ENCODE peak calls at places on chromosomes 16 and 17, in nine cellular contexts. One of them, this sample, is unnamed.

GRCh38 chr16:49457196-49457595 is 83.6 kb downstream of the C16orf78 start:
- DNase-seq in activated CD4-positive, alpha-beta memory T cell treated with anti-CD3 and anti-CD28 coated beads for 36 hours: no peak
- DNase-seq in HT1080: no peak
- DNase-seq in mucosa of descending colon: no peak
- DNase-seq in fibroblast of gingiva: no peak
- DNase-seq in stimulated activated CD8-positive, alpha-beta memory T cell treated with anti-CD3 and anti-CD28 coated beads, Interleukin-12 subunit alpha, Interleukin-12 subunit beta, amount 100 ng/mL, for 4 hours: no peak
- DNase-seq in heart left ventricle: no peak
- DNase-seq in dorsolateral prefrontal cortex: no peak
- DNase-seq in ACHN: no peak
- DNase-seq in this sample: peak

GRCh38 chr17:49015179-49015923 is 18.2 kb downstream of the IGF2BP1 start:
- DNase-seq in activated CD4-positive, alpha-beta memory T cell treated with anti-CD3 and anti-CD28 coated beads for 36 hours: no peak
- DNase-seq in HT1080: no peak
- DNase-seq in mucosa of descending colon: no peak
- DNase-seq in fibroblast of gingiva: no peak
- DNase-seq in stimulated activated CD8-positive, alpha-beta memory T cell treated with anti-CD3 and anti-CD28 coated beads, Interleukin-12 subunit alpha, Interleukin-12 subunit beta, amount 100 ng/mL, for 4 hours: no peak
- DNase-seq in heart left ventricle: no peak
- DNase-seq in dorsolateral prefrontal cortex: no peak
- DNase-seq in ACHN: no peak
- DNase-seq in this sample: no peak

GRCh38 chr17:43212641-43213490 is 1.2 kb downstream of the TMEM106A start:
- DNase-seq in activated CD4-positive, alpha-beta memory T cell treated with anti-CD3 and anti-CD28 coated beads for 36 hours: peak
- DNase-seq in HT1080: no peak
- DNase-seq in mucosa of descending colon: no peak
- DNase-seq in fibroblast of gingiva: no peak
- DNase-seq in stimulated activated CD8-positive, alpha-beta memory T cell treated with anti-CD3 and anti-CD28 coated beads, Interleukin-12 subunit alpha, Interleukin-12 subunit beta, amount 100 ng/mL, for 4 hours: no peak
- DNase-seq in heart left ventricle: no peak
- DNase-seq in dorsolateral prefrontal cortex: no peak
- DNase-seq in ACHN: no peak
- DNase-seq in this sample: no peak

GRCh38 chr16:55082594-55082982 is 151.9 kb downstream of the IRX5 start:
- DNase-seq in activated CD4-positive, alpha-beta memory T cell treated with anti-CD3 and anti-CD28 coated beads for 36 hours: no peak
- DNase-seq in HT1080: no peak
- DNase-seq in mucosa of descending colon: no peak
- DNase-seq in fibroblast of gingiva: no peak
- DNase-seq in stimulated activated CD8-positive, alpha-beta memory T cell treated with anti-CD3 and anti-CD28 coated beads, Interleukin-12 subunit alpha, Interleukin-12 subunit beta, amount 100 ng/mL, for 4 hours: no peak
- DNase-seq in heart left ventricle: no peak
- DNase-seq in dorsolateral prefrontal cortex: no peak
- DNase-seq in ACHN: no peak
- DNase-seq in this sample: no peak

GRCh38 chr17:61221181-61221580 is 178.5 kb upstream of the TBX2 start:
- DNase-seq in activated CD4-positive, alpha-beta memory T cell treated with anti-CD3 and anti-CD28 coated beads for 36 hours: no peak
- DNase-seq in HT1080: no peak
- DNase-seq in mucosa of descending colon: no peak
- DNase-seq in fibroblast of gingiva: no peak
- DNase-seq in stimulated activated CD8-positive, alpha-beta memory T cell treated with anti-CD3 and anti-CD28 coated beads, Interleukin-12 subunit alpha, Interleukin-12 subunit beta, amount 100 ng/mL, for 4 hours: no peak
- DNase-seq in heart left ventricle: no peak
- DNase-seq in dorsolateral prefrontal cortex: no peak
- DNase-seq in ACHN: no peak
- DNase-seq in this sample: no peak

GRCh38 chr17:43169561-43170139 is 1.4 kb upstream of the NBR1 start:
- DNase-seq in activated CD4-positive, alpha-beta memory T cell treated with anti-CD3 and anti-CD28 coated beads for 36 hours: peak
- DNase-seq in HT1080: no peak
- DNase-seq in mucosa of descending colon: peak
- DNase-seq in fibroblast of gingiva: peak
- DNase-seq in stimulated activated CD8-positive, alpha-beta memory T cell treated with anti-CD3 and anti-CD28 coated beads, Interleukin-12 subunit alpha, Interleukin-12 subunit beta, amount 100 ng/mL, for 4 hours: no peak
- DNase-seq in heart left ventricle: peak
- DNase-seq in dorsolateral prefrontal cortex: no peak
- DNase-seq in ACHN: no peak
- DNase-seq in this sample: peak

GRCh38 chr17:75102385-75102821 is 7.4 kb upstream of the ARMC7 start:
- DNase-seq in activated CD4-positive, alpha-beta memory T cell treated with anti-CD3 and anti-CD28 coated beads for 36 hours: no peak
- DNase-seq in HT1080: no peak
- DNase-seq in mucosa of descending colon: peak
- DNase-seq in fibroblast of gingiva: no peak
- DNase-seq in stimulated activated CD8-positive, alpha-beta memory T cell treated with anti-CD3 and anti-CD28 coated beads, Interleukin-12 subunit alpha, Interleukin-12 subunit beta, amount 100 ng/mL, for 4 hours: no peak
- DNase-seq in heart left ventricle: no peak
- DNase-seq in dorsolateral prefrontal cortex: no peak
- DNase-seq in ACHN: no peak
- DNase-seq in this sample: no peak

GRCh38 chr17:8173056-8173870 is 2.9 kb downstream of the TMEM107 start:
- DNase-seq in activated CD4-positive, alpha-beta memory T cell treated with anti-CD3 and anti-CD28 coated beads for 36 hours: peak
- DNase-seq in HT1080: peak
- DNase-seq in mucosa of descending colon: peak
- DNase-seq in fibroblast of gingiva: peak
- DNase-seq in stimulated activated CD8-positive, alpha-beta memory T cell treated with anti-CD3 and anti-CD28 coated beads, Interleukin-12 subunit alpha, Interleukin-12 subunit beta, amount 100 ng/mL, for 4 hours: no peak
- DNase-seq in heart left ventricle: peak
- DNase-seq in dorsolateral prefrontal cortex: peak
- DNase-seq in ACHN: peak
- DNase-seq in this sample: peak

GRCh38 chr17:28570716-28571254 is 539 bp downstream of the PIGS start:
- DNase-seq in activated CD4-positive, alpha-beta memory T cell treated with anti-CD3 and anti-CD28 coated beads for 36 hours: peak
- DNase-seq in HT1080: no peak
- DNase-seq in mucosa of descending colon: peak
- DNase-seq in fibroblast of gingiva: no peak
- DNase-seq in stimulated activated CD8-positive, alpha-beta memory T cell treated with anti-CD3 and anti-CD28 coated beads, Interleukin-12 subunit alpha, Interleukin-12 subunit beta, amount 100 ng/mL, for 4 hours: peak
- DNase-seq in heart left ventricle: peak
- DNase-seq in dorsolateral prefrontal cortex: no peak
- DNase-seq in ACHN: peak
- DNase-seq in this sample: peak

GRCh38 chr16:88593489-88593888 is 23.3 kb downstream of the ZC3H18 start:
- DNase-seq in activated CD4-positive, alpha-beta memory T cell treated with anti-CD3 and anti-CD28 coated beads for 36 hours: no peak
- DNase-seq in HT1080: no peak
- DNase-seq in mucosa of descending colon: no peak
- DNase-seq in fibroblast of gingiva: no peak
- DNase-seq in stimulated activated CD8-positive, alpha-beta memory T cell treated with anti-CD3 and anti-CD28 coated beads, Interleukin-12 subunit alpha, Interleukin-12 subunit beta, amount 100 ng/mL, for 4 hours: no peak
- DNase-seq in heart left ventricle: peak
- DNase-seq in dorsolateral prefrontal cortex: peak
- DNase-seq in ACHN: no peak
- DNase-seq in this sample: no peak

GRCh38 chr16:68091604-68092261 is 6.6 kb downstream of the NFATC3 start:
- DNase-seq in activated CD4-positive, alpha-beta memory T cell treated with anti-CD3 and anti-CD28 coated beads for 36 hours: no peak
- DNase-seq in HT1080: peak
- DNase-seq in mucosa of descending colon: no peak
- DNase-seq in fibroblast of gingiva: peak
- DNase-seq in stimulated activated CD8-positive, alpha-beta memory T cell treated with anti-CD3 and anti-CD28 coated beads, Interleukin-12 subunit alpha, Interleukin-12 subunit beta, amount 100 ng/mL, for 4 hours: no peak
- DNase-seq in heart left ventricle: no peak
- DNase-seq in dorsolateral prefrontal cortex: no peak
- DNase-seq in ACHN: peak
- DNase-seq in this sample: no peak

GRCh38 chr17:6079155-6079554 is 9.0 kb downstream of the WSCD1 start:
- DNase-seq in activated CD4-positive, alpha-beta memory T cell treated with anti-CD3 and anti-CD28 coated beads for 36 hours: no peak
- DNase-seq in HT1080: no peak
- DNase-seq in mucosa of descending colon: no peak
- DNase-seq in fibroblast of gingiva: no peak
- DNase-seq in stimulated activated CD8-positive, alpha-beta memory T cell treated with anti-CD3 and anti-CD28 coated beads, Interleukin-12 subunit alpha, Interleukin-12 subunit beta, amount 100 ng/mL, for 4 hours: no peak
- DNase-seq in heart left ventricle: no peak
- DNase-seq in dorsolateral prefrontal cortex: peak
- DNase-seq in ACHN: no peak
- DNase-seq in this sample: no peak

GRCh38 chr16:70396209-70396904 is 42.5 kb downstream of the ST3GAL2 start:
- DNase-seq in activated CD4-positive, alpha-beta memory T cell treated with anti-CD3 and anti-CD28 coated beads for 36 hours: no peak
- DNase-seq in HT1080: no peak
- DNase-seq in mucosa of descending colon: peak
- DNase-seq in fibroblast of gingiva: no peak
- DNase-seq in stimulated activated CD8-positive, alpha-beta memory T cell treated with anti-CD3 and anti-CD28 coated beads, Interleukin-12 subunit alpha, Interleukin-12 subunit beta, amount 100 ng/mL, for 4 hours: no peak
- DNase-seq in heart left ventricle: no peak
- DNase-seq in dorsolateral prefrontal cortex: no peak
- DNase-seq in ACHN: no peak
- DNase-seq in this sample: no peak

GRCh38 chr17:38851434-38851833 is 2.1 kb downstream of the RPL23 start:
- DNase-seq in activated CD4-positive, alpha-beta memory T cell treated with anti-CD3 and anti-CD28 coated beads for 36 hours: no peak
- DNase-seq in HT1080: no peak
- DNase-seq in mucosa of descending colon: no peak
- DNase-seq in fibroblast of gingiva: no peak
- DNase-seq in stimulated activated CD8-positive, alpha-beta memory T cell treated with anti-CD3 and anti-CD28 coated beads, Interleukin-12 subunit alpha, Interleukin-12 subunit beta, amount 100 ng/mL, for 4 hours: no peak
- DNase-seq in heart left ventricle: no peak
- DNase-seq in dorsolateral prefrontal cortex: no peak
- DNase-seq in ACHN: no peak
- DNase-seq in this sample: no peak

GRCh38 chr17:29007456-29008455 is 1.9 kb upstream of the SEZ6 start:
- DNase-seq in activated CD4-positive, alpha-beta memory T cell treated with anti-CD3 and anti-CD28 coated beads for 36 hours: no peak
- DNase-seq in HT1080: peak
- DNase-seq in mucosa of descending colon: no peak
- DNase-seq in fibroblast of gingiva: no peak
- DNase-seq in stimulated activated CD8-positive, alpha-beta memory T cell treated with anti-CD3 and anti-CD28 coated beads, Interleukin-12 subunit alpha, Interleukin-12 subunit beta, amount 100 ng/mL, for 4 hours: no peak
- DNase-seq in heart left ventricle: no peak
- DNase-seq in dorsolateral prefrontal cortex: no peak
- DNase-seq in ACHN: peak
- DNase-seq in this sample: no peak

GRCh38 chr17:21302711-21303425 is 18.4 kb downstream of the MAP2K3 start:
- DNase-seq in activated CD4-positive, alpha-beta memory T cell treated with anti-CD3 and anti-CD28 coated beads for 36 hours: no peak
- DNase-seq in HT1080: no peak
- DNase-seq in mucosa of descending colon: no peak
- DNase-seq in fibroblast of gingiva: no peak
- DNase-seq in stimulated activated CD8-positive, alpha-beta memory T cell treated with anti-CD3 and anti-CD28 coated beads, Interleukin-12 subunit alpha, Interleukin-12 subunit beta, amount 100 ng/mL, for 4 hours: no peak
- DNase-seq in heart left ventricle: peak
- DNase-seq in dorsolateral prefrontal cortex: no peak
- DNase-seq in ACHN: no peak
- DNase-seq in this sample: peak

GRCh38 chr16:89422527-89422904 is 67.8 kb downstream of the ANKRD11 start:
- DNase-seq in activated CD4-positive, alpha-beta memory T cell treated with anti-CD3 and anti-CD28 coated beads for 36 hours: peak
- DNase-seq in HT1080: peak
- DNase-seq in mucosa of descending colon: no peak
- DNase-seq in fibroblast of gingiva: no peak
- DNase-seq in stimulated activated CD8-positive, alpha-beta memory T cell treated with anti-CD3 and anti-CD28 coated beads, Interleukin-12 subunit alpha, Interleukin-12 subunit beta, amount 100 ng/mL, for 4 hours: no peak
- DNase-seq in heart left ventricle: no peak
- DNase-seq in dorsolateral prefrontal cortex: no peak
- DNase-seq in ACHN: no peak
- DNase-seq in this sample: peak

This sample was measured in activated effector memory CD4-positive, alpha-beta T cell treated with anti-CD3 and anti-CD28 coated beads, Interleukin-2, amount 50 U/mL, for 16 hours.